ENCODE peak calls at places on chromosomes 16 and 17, in four cellular contexts. O, L, X and M are unnamed samples.

GRCh38 chr16:2147981-2148671 is at the start of gene RAB26:
- DNase-seq in X (peak), O (peak), L (no peak), M (peak)

GRCh38 chr16:13994239-13995106 is 74.5 kb downstream of the ERCC4 start:
- DNase-seq in X (no peak), O (no peak), L (no peak), M (no peak)

GRCh38 chr16:56357291-56357764 is 68.0 kb downstream of the AMFR start:
- DNase-seq in X (no peak), O (peak), L (no peak), M (no peak)

GRCh38 chr16:3474136-3474779 is 21.0 kb downstream of the C16orf90 start:
- DNase-seq in X (no peak), L (no peak), O (no peak), M (no peak)

GRCh38 chr16:75462804-75463203 is 1.7 kb downstream of the TMEM170A start:
- DNase-seq in X (no peak), L (no peak), O (no peak), M (no peak)

GRCh38 chr17:35901776-35902175 is 21.6 kb upstream of the CCL5 start:
- DNase-seq in L (no peak), X (no peak), O (no peak), M (no peak)

GRCh38 chr17:142102-142661 is 4.8 kb downstream of the SCGB1C2 start:
- DNase-seq in L (no peak), X (peak), O (peak), M (peak)

GRCh38 chr17:81986606-81987005 is 9.2 kb downstream of the ASPSCR1 start:
- DNase-seq in O (no peak), X (no peak), L (no peak), M (no peak)

GRCh38 chr16:31453255-31454204 is 5.8 kb upstream of the ARMC5 start:
- DNase-seq in O (no peak), L (no peak), X (peak), M (no peak)

GRCh38 chr16:19809121-19809635 is 75.5 kb downstream of the GPRC5B start:
- DNase-seq in L (peak), X (no peak), O (no peak), M (no peak)

GRCh38 chr16:69307091-69307490 is 4.1 kb upstream of the VPS4A start:
- DNase-seq in O (no peak), L (no peak), X (no peak), M (no peak)

GRCh38 chr17:15914400-15915165 is 30.3 kb upstream of the ADORA2B start:
- DNase-seq in O (no peak), X (no peak), L (peak), M (no peak)

GRCh38 chr17:27408891-27409290 is 47.4 kb upstream of the KSR1 start:
- DNase-seq in X (no peak), O (no peak), L (no peak), M (no peak)

GRCh38 chr17:50909765-50910661 is 43.9 kb upstream of the TOB1 start:
- DNase-seq in O (no peak), X (no peak), L (no peak), M (no peak)

GRCh38 chr16:86563489-86564345 is 2.9 kb upstream of the FOXC2 start:
- DNase-seq in X (peak), L (peak), O (peak), M (peak)

GRCh38 chr17:2054262-2054739 is 602 bp upstream of the HIC1 start:
- DNase-seq in L (no peak), O (peak), X (no peak), M (no peak)

GRCh38 chr17:41772218-41772585 is 14.3 kb downstream of the JUP start:
- DNase-seq in L (no peak), O (no peak), X (peak), M (no peak)

DNA sequence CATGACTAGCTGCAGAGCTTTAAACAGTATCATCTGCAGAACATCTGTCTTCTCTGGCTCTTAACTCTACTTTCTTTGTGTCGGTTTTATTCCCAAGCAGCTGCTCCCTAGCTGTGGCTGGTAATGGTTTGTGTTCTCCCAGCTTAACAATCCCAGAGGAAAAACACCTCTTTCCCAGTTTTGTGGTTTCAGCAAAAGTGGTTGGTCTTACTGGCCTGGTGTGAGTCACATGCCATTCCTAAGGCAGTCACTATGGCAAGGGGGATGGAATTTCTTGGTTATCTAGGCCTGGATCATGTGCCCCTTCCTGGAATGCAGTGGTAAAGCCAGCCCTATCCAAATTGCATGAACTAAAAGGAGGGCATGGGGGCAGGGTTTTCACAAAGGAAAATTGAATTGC is 27.4 kb downstream of the OMG start:
- DNase-seq in O (no peak), X (no peak), L (no peak), M (no peak)
- TF ChIP-seq CTCF in O (no peak), X (no peak), L (no peak), M (no peak)

DNA sequence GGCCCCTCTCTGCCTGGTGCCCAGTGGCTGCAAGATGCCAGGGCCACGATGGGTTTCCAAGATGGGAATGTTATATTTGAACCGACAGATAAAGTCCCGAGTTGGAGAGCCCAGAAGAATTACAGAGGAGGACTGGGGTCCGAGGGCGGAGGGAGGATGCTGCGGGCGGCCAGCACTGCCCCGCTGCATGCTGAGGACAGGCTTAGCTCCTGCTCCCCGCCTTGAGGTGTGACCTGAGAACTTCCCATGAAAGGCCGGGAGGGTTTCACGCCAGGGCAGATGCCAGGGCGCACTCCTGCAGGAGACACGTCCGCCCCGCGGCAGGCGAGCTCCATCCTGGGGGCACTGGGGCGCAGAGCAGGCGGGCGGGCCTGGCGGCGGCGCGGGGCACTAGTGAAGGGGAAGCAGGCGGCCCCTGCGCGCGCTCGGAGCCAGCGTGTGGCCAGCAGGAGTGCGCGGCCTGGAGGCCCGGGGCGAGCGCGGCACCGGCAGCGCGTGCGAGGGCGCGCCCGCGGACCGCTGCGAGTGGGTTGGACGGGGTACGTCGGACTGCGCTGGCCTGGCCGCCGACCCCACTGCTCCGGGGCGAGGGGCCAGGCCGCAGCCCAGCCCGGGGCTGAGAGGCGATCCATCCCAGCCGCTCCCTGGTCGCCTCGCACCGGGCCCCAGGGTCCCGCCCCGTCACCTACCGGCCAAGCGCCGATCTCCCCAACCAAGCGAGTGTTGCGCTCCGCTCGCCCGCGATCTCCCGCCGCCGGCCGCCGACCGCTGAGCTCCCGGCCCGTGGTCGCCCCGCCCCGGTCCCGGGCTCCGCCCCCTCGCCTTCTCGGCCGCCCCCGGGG is at the start of gene MAP3K14:
- DNase-seq in O (peak), L (peak), X (peak), M (peak)
- TF ChIP-seq CTCF in O (no peak), L (no peak), X (no peak), M (peak)

DNA sequence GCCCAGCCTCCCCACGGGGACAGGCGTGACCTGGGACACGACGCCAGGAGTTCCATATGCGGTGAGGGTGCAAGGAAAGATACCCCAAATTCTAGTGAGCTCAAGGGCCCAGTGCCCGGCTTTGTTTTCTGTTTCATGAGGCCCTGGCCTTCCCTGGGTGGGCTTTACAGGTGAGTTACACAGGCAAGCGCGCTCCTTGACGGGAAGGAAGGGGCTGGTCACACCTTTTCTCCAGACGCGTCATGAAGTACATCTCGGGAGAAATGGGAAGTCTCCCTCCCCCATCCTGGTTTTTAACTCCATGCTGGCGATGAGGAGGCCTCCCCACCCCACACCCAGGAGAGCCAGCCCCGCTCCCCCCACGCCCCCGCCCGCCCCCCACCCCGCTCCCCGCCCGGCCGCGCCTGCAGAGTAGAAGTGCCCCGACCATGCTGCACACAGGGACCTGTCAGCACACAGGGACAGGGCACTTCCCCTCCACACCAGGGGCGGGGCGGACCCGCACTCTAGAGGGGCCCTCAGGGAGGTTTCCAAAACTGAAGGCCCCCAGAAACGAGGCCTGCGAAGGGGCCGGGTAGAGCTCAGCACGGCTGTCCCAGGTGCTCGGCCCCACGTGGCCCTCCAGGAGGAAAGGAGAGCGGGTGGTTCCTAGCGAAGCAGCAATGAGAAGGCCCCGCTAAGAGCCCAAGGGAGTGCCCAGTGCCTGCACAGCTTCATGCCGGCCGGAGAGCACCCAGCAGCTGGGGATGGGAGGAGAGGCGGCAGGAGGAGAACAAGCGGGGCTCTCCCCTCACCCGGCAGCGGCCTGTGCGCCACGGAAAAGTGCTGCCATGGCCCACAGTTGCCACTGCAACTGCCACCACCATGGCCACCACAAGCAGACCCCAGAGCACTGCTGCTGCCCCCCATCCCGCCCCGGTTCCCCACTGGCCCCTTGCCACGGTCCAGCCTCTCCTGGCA is 7.7 kb downstream of the CYB561 start:
- DNase-seq in X (no peak), O (no peak), L (no peak), M (no peak)
- TF ChIP-seq CTCF in X (no peak), O (no peak), L (no peak), M (no peak)

DNA sequence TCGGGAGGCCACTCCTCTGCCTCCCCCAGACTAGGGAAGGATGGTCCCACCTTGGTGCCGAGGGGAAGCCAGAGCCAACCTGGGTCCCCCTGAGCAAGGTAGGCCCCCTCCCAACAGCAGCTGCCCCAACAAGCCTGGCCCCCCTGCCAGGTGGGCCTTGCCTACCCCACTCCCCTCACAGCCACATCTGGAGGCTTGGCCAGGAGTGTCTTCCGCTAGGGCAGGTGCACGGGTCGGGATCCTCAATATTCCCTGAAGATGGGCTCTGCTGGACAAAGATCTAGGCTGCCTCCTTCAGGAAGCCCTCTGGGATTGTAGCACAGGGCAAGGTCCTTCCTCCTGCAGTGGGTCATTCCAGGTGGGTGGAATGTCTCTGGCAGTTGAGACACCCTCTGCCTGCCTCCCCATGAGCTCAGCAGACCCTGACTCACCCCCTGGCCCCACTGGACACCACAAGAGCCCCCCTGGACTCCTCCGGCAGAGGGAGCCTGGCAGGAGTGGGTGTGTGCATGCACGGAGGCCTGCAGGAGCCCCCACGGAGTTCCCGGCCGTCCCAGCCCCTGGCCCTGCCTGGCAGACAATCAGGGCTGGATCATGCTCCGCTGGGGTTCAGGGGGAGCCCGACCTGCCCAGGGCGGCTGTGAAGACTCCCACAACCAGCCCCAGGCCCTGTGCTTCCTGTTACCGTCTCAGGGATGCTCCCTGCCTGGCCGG is 437 bp downstream of the C1QTNF8 start:
- DNase-seq in X (no peak), L (no peak), O (no peak), M (no peak)
- TF ChIP-seq CTCF in X (no peak), L (no peak), O (no peak), M (no peak)

DNA sequence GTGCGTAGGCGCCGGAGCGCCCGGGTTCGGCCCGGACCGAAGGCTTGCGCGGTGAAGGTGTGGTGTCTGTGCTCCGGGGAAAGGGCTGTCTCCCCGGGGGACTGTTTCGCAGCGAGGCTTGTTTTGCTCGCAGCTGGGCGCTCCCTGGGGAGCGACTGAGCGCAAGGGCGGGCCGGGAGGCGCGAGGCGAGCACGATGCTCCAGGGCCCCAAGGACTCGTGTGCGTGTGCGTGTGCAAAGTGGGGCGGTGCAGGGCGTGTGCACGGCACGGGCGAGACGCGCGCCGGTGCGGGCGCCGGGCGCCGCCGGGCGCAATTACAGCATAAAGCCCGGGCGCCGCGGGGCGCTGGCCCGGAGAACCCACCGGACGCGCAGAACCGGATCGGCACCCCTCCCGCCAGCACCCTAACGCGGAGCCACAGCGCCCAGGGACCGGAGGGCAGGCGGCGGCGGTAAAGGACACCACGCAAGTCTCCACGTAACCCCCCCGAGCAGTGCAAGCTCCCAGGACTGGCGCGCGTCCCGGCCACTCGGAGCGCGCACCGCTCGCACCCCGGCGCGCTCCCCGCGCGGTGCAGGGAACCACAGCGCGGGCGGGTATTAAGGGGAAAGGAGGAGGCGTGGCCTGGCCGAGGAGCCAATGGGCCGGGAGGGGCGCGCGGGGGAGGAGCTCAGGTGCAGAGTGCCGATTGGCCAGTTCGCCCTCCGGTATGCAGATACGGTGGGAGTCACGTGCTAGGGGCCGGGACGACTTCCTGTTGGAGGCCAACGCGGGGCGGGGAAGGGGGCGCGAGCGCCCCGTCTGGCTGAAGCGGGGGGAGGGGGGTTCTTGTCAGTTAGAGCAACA is at the start of gene TNRC6C:
- DNase-seq in L (peak), X (peak), O (peak), M (peak)
- TF ChIP-seq CTCF in L (no peak), X (peak), O (peak), M (no peak)

GRCh38 chr17:42784811-42785592 is 4.6 kb downstream of the WNK4 start:
- DNase-seq in L (no peak), O (no peak), X (no peak), M (no peak)
- TF ChIP-seq CTCF in L (no peak), O (no peak), X (no peak), M (no peak)